ENCODE peak calls at places on chromosomes 5 and 9, in nine cellular contexts. U is iPS DF 6.9, Y is A549, P is GM23338, E is upper lobe of right lung, Z is H1, C is right atrium auricular region, I is hepatocyte, H is lower lobe of right lung. M is an unnamed sample.

GRCh38 chr9:108860354-108860753 is 1.7 kb upstream of the ACTL7A start:
- DNase-seq in C (no peak), Z (no peak), E (no peak), H (no peak), U (no peak), I (no peak), Y (no peak), P (no peak), M (no peak)

GRCh38 chr9:75930766-75931311 is 40.4 kb downstream of the PCSK5 start:
- DNase-seq in P (no peak), I (no peak), U (no peak), C (no peak), Y (no peak), E (peak; percentile 66), H (peak; percentile 77), Z (no peak), M (peak; percentile 35)

GRCh38 chr5:142749321-142749720 is 20.9 kb upstream of the ARHGAP26 start:
- DNase-seq in Z (no peak), P (no peak), E (no peak), C (no peak), U (no peak), Y (no peak), I (no peak), H (no peak), M (no peak)

GRCh38 chr5:4027335-4027734 is 431.7 kb downstream of the IRX1 start:
- DNase-seq in Y (no peak), P (no peak), I (no peak), Z (no peak), U (no peak), E (no peak), H (no peak), C (no peak), M (no peak)

GRCh38 chr9:74942801-74943200 is 9.9 kb downstream of the C9orf40 start:
- DNase-seq in I (peak; percentile 20), H (no peak), P (no peak), U (no peak), C (no peak), Z (no peak), E (no peak), Y (no peak), M (no peak)

GRCh38 chr9:38171926-38172325 is 102.9 kb upstream of the SHB start:
- DNase-seq in E (no peak), P (no peak), C (no peak), Z (no peak), U (no peak), H (no peak), I (no peak), Y (no peak), M (no peak)

GRCh38 chr5:68264024-68264956 is 48.7 kb downstream of the PIK3R1 start:
- DNase-seq in E (no peak), U (no peak), I (no peak), Y (no peak), Z (no peak), H (no peak), C (no peak), P (no peak), M (peak; percentile 93)

GRCh38 chr5:32630867-32631491 is 45.6 kb downstream of the SUB1 start:
- DNase-seq in I (no peak), U (no peak), E (no peak), C (no peak), Z (no peak), P (no peak), H (no peak), Y (no peak), M (no peak)

GRCh38 chr5:72212171-72212570 is 104.9 kb downstream of the MAP1B start:
- DNase-seq in C (no peak), U (no peak), E (no peak), I (no peak), H (no peak), Z (no peak), P (no peak), Y (no peak), M (no peak)

GRCh38 chr5:72209515-72210115 is 102.3 kb downstream of the MAP1B start:
- DNase-seq in C (no peak), E (no peak), Z (no peak), Y (no peak), I (peak; percentile 27), U (no peak), P (peak; percentile 45), H (no peak), M (no peak)

GRCh38 chr5:72213482-72213881 is 106.2 kb downstream of the MAP1B start:
- DNase-seq in E (no peak), U (no peak), H (no peak), P (no peak), I (no peak), Y (no peak), Z (no peak), C (no peak), M (no peak)

GRCh38 chr5:72208324-72208723 is 101.0 kb downstream of the MAP1B start:
- DNase-seq in P (no peak), I (no peak), C (no peak), E (no peak), Z (no peak), U (no peak), H (no peak), Y (no peak), M (no peak)

DNA sequence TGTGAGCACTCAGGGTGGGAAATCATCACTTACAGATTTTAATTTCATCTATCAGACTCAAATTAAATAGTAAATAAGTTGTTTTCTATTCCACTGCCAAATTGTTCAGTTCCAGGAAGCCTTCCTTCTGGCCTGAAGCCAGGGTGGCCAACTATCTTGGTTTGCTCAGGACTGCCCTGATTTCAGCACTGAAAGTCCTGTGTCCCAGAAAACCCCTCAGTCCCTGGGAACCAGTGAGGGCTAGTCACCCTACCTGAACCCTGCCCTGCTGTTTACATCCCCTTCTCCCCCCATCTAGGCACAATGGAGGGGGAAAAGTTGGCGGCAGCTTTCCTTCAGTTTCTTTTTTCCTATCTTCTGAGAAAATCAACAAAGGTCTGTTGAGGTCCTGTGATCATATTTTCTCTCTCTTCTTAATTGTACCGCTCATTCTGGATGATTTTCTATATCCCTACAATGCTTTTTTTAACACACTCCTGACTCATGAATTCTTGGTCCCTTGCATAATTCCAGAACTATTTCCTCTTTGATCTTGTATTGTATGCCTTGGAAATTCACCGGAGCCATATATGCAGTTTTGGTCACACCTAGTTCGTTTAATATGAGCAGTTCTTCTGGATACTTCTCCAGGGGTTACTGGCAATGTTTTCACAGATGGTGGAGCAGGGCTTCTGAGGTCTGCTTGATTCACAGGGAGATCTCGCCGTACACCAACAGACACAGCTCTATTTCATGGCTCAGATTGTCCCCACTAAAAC is 103.8 kb downstream of the MAP1B start:
- DNase-seq in P (no peak), I (peak; percentile 17), E (no peak), U (no peak), C (no peak), Y (peak; percentile 19), H (no peak), Z (no peak), M (no peak)
- H3K4me3 ChIP-seq in P (no peak overlapping the region), I (no peak overlapping the region), E (no peak overlapping the region), U (no peak overlapping the region), C (no peak overlapping the region), Y (no peak overlapping the region), H (no peak overlapping the region), Z (no peak overlapping the region), M (no peak overlapping the region)

GRCh38 chr5:134559672-134560071 is 34.2 kb downstream of the JADE2 start:
- DNase-seq in U (no peak), I (no peak), P (no peak), E (no peak), H (no peak), Y (no peak), C (no peak), Z (no peak), M (no peak)

GRCh38 chr5:134555889-134556311 is 30.4 kb downstream of the JADE2 start:
- DNase-seq in P (peak; percentile 75), U (no peak), E (no peak), H (no peak), Y (peak; percentile 92), Z (peak; percentile 72), I (peak; percentile 42), C (no peak), M (no peak)

GRCh38 chr5:134554319-134555222 is 29.1 kb downstream of the JADE2 start:
- DNase-seq in C (peak; percentile 90), I (peak; percentile 74), U (no peak), H (peak; percentile 55), Y (peak; percentile 85), E (no peak), Z (no peak), P (peak; percentile 33), M (peak; percentile 40)

GRCh38 chr5:134555223-134555790 is 29.8 kb downstream of the JADE2 start:
- DNase-seq in Z (no peak), E (no peak), U (no peak), C (no peak), Y (no peak), P (no peak), H (no peak), I (no peak), M (no peak)

GRCh38 chr5:134556994-134557393 is 31.5 kb downstream of the JADE2 start:
- DNase-seq in C (no peak), P (no peak), Z (no peak), Y (no peak), U (no peak), I (no peak), E (no peak), H (no peak), M (no peak)
- H3K4me1 ChIP-seq in C (no peaks in the 10 kb centered on the region), P (peaks cover 3% of the 10 kb centered on the region), Z (peaks cover 9% of the 10 kb centered on the region), Y (peaks cover 62% of the 10 kb centered on the region), U (peaks cover 2% of the 10 kb centered on the region), I (peaks cover 11% of the 10 kb centered on the region), E (peaks cover 32% of the 10 kb centered on the region), H (peaks cover 49% of the 10 kb centered on the region), M (peaks cover 8% of the 10 kb centered on the region)

GRCh38 chr5:81718300-81718699 is 32.6 kb downstream of the SSBP2 start:
- DNase-seq in Z (no peak), C (no peak), U (no peak), I (no peak), Y (no peak), E (no peak), H (no peak), P (peak; percentile 24), M (no peak)

GRCh38 chr5:81719743-81720142 is 31.2 kb downstream of the SSBP2 start:
- DNase-seq in I (no peak), H (no peak), U (no peak), E (no peak), C (no peak), Y (no peak), Z (no peak), P (no peak), M (no peak)

GRCh38 chr5:81721049-81721448 is 29.8 kb downstream of the SSBP2 start:
- DNase-seq in Z (no peak), C (no peak), E (no peak), P (no peak), H (no peak), Y (no peak), U (no peak), I (no peak), M (no peak)

GRCh38 chr5:81717815-81718214 is 33.1 kb downstream of the SSBP2 start:
- DNase-seq in Z (no peak), H (no peak), E (no peak), P (no peak), I (no peak), C (no peak), U (no peak), Y (no peak), M (no peak)

GRCh38 chr5:81717221-81717620 is 33.7 kb downstream of the SSBP2 start:
- DNase-seq in E (no peak), Y (no peak), U (no peak), C (no peak), Z (no peak), P (no peak), I (no peak), H (no peak), M (no peak)
- H3K27ac ChIP-seq in E (no peak overlapping the region), Y (no peak overlapping the region), U (no peak overlapping the region), C (no peak overlapping the region), Z (no peak overlapping the region), P (no peak overlapping the region), I (no peak overlapping the region), H (no peak overlapping the region), M (no peak overlapping the region)

GRCh38 chr5:172106511-172107356 is 81.3 kb downstream of the STK10 start:
- DNase-seq in U (no peak), C (no peak), E (peak; percentile 75), Y (peak; percentile 58), H (peak; percentile 63), I (peak; percentile 66), Z (peak; percentile 96), P (peak; percentile 77), M (peak; percentile 26)
- H3K4me3 ChIP-seq in U (no peak overlapping the region), C (peak overlapping the region; percentile 9), E (peak overlapping the region; percentile 16), Y (peak overlapping the region; percentile 34), H (peak overlapping the region; percentile 25), I (no peak overlapping the region), Z (peak overlapping the region; percentile 34), P (peak overlapping the region; percentile 35), M (no peak overlapping the region)